ENCODE peak calls at places on chromosomes 2 and 18, in nine cellular contexts. A is kidney tubule cell; H is stimulated activated CD4-positive, alpha-beta T cell treated with anti-CD3 and anti-CD28 coated beads, Interleukin-15, amount 100 ng/mL, for 1 hour; F is A549; N is G401; O is stimulated activated CD8-positive, alpha-beta memory T cell treated with anti-CD3 and anti-CD28 coated beads, Interleukin-2, amount 100 ng/mL, for 1 hour; Q is gastrocnemius medialis; Y is GM12865; W is KG1. E is an unnamed sample.

GRCh38 chr2:16080071-16080470 is 139.7 kb downstream of the MYCN start:
- DNase-seq in A (no peak), O (no peak), Y (no peak), Q (no peak), N (no peak), H (no peak), F (no peak), W (no peak), E (no peak)

GRCh38 chr2:74080346-74080745 is 67.4 kb downstream of the BOLA3 start:
- DNase-seq in W (no peak), A (no peak), N (peak; percentile 51), F (no peak), H (no peak), Y (no peak), Q (no peak), O (no peak), E (no peak)

GRCh38 chr2:154978244-154978643 is 279.7 kb downstream of the KCNJ3 start:
- DNase-seq in Y (no peak), O (no peak), A (no peak), N (no peak), W (no peak), Q (no peak), H (no peak), F (no peak), E (no peak)

GRCh38 chr2:237564526-237565131 is 1.7 kb upstream of the PRLH start:
- DNase-seq in A (no peak), O (no peak), Y (no peak), W (no peak), F (no peak), Q (no peak), H (no peak), N (no peak), E (no peak)

GRCh38 chr2:215367647-215368492 is 56.0 kb downstream of the ATIC start:
- DNase-seq in W (no peak), H (no peak), Y (no peak), F (no peak), O (no peak), A (no peak), Q (no peak), N (no peak), E (no peak)

GRCh38 chr2:43851026-43851980 is 12.5 kb downstream of the ABCG8 start:
- DNase-seq in H (no peak), A (no peak), F (no peak), O (no peak), N (no peak), Y (no peak), W (no peak), Q (no peak), E (no peak)

GRCh38 chr18:63677490-63678225 is 16.0 kb upstream of the SERPINB3 start:
- DNase-seq in Q (no peak), N (no peak), O (no peak), F (peak; percentile 75), A (no peak), H (no peak), W (no peak), Y (no peak), E (no peak)

GRCh38 chr2:30871980-30872789 is 64.9 kb upstream of the CAPN13 start:
- DNase-seq in H (no peak), W (no peak), A (peak; percentile 79), F (no peak), O (no peak), Q (no peak), Y (no peak), N (no peak), E (peak; percentile 92)

GRCh38 chr18:39802648-39803229 is 2152.3 kb upstream of the PIK3C3 start:
- DNase-seq in W (no peak), N (no peak), A (no peak), Y (no peak), F (peak; percentile 1), O (no peak), Q (no peak), H (no peak), E (no peak)

GRCh38 chr2:118169359-118170005 is 81.2 kb downstream of the INSIG2 start:
- DNase-seq in F (no peak), A (peak; percentile 47), O (no peak), W (no peak), Y (no peak), Q (peak; percentile 17), N (no peak), H (no peak), E (no peak)

GRCh38 chr18:35524236-35524635 is 26.5 kb upstream of the INO80C start:
- DNase-seq in N (no peak), A (no peak), Y (no peak), O (no peak), F (no peak), Q (peak; percentile 26), H (no peak), W (no peak), E (peak; percentile 52)

GRCh38 chr2:140600116-140600515 is 1530.7 kb downstream of the LRP1B start:
- DNase-seq in O (no peak), Y (no peak), A (peak; percentile 69), W (no peak), H (no peak), F (peak; percentile 10), N (no peak), Q (no peak), E (no peak)